ENCODE peak calls at places on chromosome 1, in four cellular contexts. B is brain microvascular endothelial cell, W is fibroblast of mammary gland, J is A549. K is an unnamed sample.

GRCh38 chr1:201252833-201253810 is 30.2 kb upstream of the PKP1 start:
- DNase-seq in B (no peak), W (no peak), J (no peak), K (no peak)

GRCh38 chr1:39833121-39833520 is 44.5 kb upstream of the BMP8B start:
- DNase-seq in B (no peak), W (peak; percentile 12), J (no peak), K (no peak)

GRCh38 chr1:236148471-236148847 is 6.1 kb downstream of the GPR137B start:
- DNase-seq in B (no peak), W (peak; percentile 45), J (no peak), K (no peak)

GRCh38 chr1:18066576-18066975 is 41.0 kb upstream of the IGSF21 start:
- DNase-seq in B (no peak), W (no peak), J (no peak), K (no peak)

GRCh38 chr1:227948493-227949260 is 945 bp upstream of the WNT9A start:
- DNase-seq in B (no peak), W (no peak), J (peak; percentile 29), K (no peak)

GRCh38 chr1:15275921-15276683 is 29.1 kb downstream of the FHAD1 start:
- DNase-seq in B (no peak), W (no peak), J (no peak), K (no peak)

GRCh38 chr1:68481041-68481440 is 15.8 kb downstream of the DEPDC1 start:
- DNase-seq in B (peak; percentile 54), W (peak; percentile 44), J (no peak), K (peak; percentile 59)

GRCh38 chr1:224377676-224378006 is 21.0 kb downstream of the CNIH4 start:
- DNase-seq in B (peak; percentile 38), W (peak; percentile 63), J (no peak), K (peak; percentile 52)

GRCh38 chr1:17016317-17016661 is 4.6 kb upstream of the ATP13A2 start:
- DNase-seq in B (peak; percentile 53), W (peak; percentile 65), J (no peak), K (peak; percentile 65)

GRCh38 chr1:104120488-104120887 is 370.8 kb downstream of the AMY1C start:
- DNase-seq in B (no peak), W (no peak), J (no peak), K (no peak)

GRCh38 chr1:234840843-234841242 is 230.9 kb upstream of the IRF2BP2 start:
- DNase-seq in B (peak; percentile 33), W (no peak), J (peak; percentile 20), K (no peak)

GRCh38 chr1:78225153-78225552 is 179.4 kb downstream of the GIPC2 start:
- DNase-seq in B (no peak), W (peak; percentile 16), J (no peak), K (no peak)

GRCh38 chr1:169595764-169596711 is 9.8 kb upstream of the F5 start:
- DNase-seq in B (peak; percentile 44), W (peak; percentile 29), J (peak; percentile 27), K (peak; percentile 22)

GRCh38 chr1:234474375-234474774 is 4.6 kb downstream of the TARBP1 start:
- DNase-seq in B (no peak), W (no peak), J (no peak), K (no peak)

GRCh38 chr1:119488216-119488615 is 18.8 kb upstream of the HSD3B1 start:
- DNase-seq in B (no peak), W (no peak), J (no peak), K (no peak)

DNA sequence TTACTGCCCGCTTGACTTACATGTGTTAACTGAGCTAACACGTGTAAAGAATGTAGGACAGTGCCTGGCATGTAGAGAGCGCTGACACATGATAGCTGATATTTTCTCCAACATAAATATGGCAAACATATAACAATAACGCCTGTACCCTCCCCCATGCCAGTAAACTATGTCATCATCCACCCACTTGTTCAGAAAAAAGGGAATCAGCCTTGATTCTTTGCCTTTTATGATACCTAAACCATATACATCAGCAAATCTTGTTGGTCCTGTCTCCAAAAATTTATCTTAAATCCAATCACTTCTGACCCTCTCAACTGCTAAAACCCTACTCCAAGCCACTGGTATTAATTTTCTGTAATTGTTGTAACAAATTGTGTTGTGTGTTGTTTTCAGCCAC is 1.1 kb upstream of the ZNF692 start:
- DNase-seq in B (no peak), W (no peak), J (no peak), K (no peak)
- H3K4me3 ChIP-seq in B (no peak overlapping the region), W (no peak overlapping the region), J (no peak overlapping the region), K (no peak overlapping the region)

DNA sequence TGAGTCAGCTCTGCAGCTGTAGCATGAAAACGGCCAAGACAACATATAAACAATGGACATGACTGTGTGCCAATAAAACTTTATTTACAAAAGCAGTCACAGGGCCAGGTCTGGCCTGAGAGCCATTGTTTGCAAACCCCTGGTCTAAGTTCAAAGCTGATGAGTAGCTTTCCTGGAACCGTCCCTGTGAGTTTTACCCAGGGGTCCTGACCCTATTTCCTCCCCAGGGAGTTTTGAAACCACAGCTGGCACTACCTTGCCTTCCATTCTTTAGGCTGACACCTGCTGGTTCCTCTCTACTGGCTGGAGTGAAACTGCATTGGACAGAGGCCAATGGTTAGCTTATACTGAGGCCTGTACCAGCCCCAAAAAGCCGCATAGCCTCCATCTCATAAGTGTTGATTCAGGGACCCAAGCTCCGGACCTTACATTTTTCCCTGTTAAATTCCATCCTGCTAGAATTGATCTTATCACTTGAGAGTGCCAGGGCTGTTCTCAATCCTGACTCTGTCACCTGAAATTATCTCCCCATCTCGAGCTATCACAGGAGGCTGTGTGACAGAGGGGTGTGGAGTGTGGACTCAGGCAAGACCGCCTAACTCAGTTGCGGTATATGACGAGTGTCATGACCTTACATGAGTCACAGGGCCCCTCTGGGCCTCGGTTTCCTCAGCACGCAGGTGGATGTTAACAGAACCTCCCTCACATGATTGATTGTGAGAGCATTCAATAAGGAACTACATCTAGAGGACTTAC is 343.6 kb downstream of the NPHP4 start:
- DNase-seq in B (no peak), W (no peak), J (no peak), K (no peak)
- H3K4me3 ChIP-seq in B (no peak overlapping the region), W (no peak overlapping the region), J (no peak overlapping the region), K (no peak overlapping the region)

GRCh38 chr1:38476111-38476783 is 383.3 kb downstream of the RRAGC start:
- DNase-seq in B (no peak), W (no peak), J (no peak), K (no peak)
- H3K4me3 ChIP-seq in B (peak overlapping the region; percentile 9), W (no peak overlapping the region), J (no peak overlapping the region), K (no peak overlapping the region)

GRCh38 chr1:153635872-153636271 is 2.0 kb downstream of the CHTOP start:
- DNase-seq in B (no peak), W (no peak), J (no peak), K (no peak)
- H3K4me3 ChIP-seq in B (no peak overlapping the region), W (peak overlapping the region; percentile 99), J (peak overlapping the region; percentile 90), K (peak overlapping the region; percentile 6)

GRCh38 chr1:173867141-173867752 is 542 bp downstream of the GAS5 start:
- DNase-seq in B (no peak), W (no peak), J (no peak), K (no peak)

GRCh38 chr1:173866462-173866861 is 1.3 kb downstream of the GAS5 start:
- DNase-seq in B (no peak), W (no peak), J (no peak), K (no peak)

GRCh38 chr1:173864179-173864867 is 3.5 kb downstream of the GAS5 start:
- DNase-seq in B (no peak), W (peak; percentile 50), J (no peak), K (no peak)

GRCh38 chr1:173863224-173864151 is 4.3 kb downstream of the GAS5 start:
- DNase-seq in B (no peak), W (no peak), J (no peak), K (no peak)

GRCh38 chr1:173865468-173866164 is 2.2 kb downstream of the GAS5 start:
- DNase-seq in B (no peak), W (no peak), J (no peak), K (no peak)
- H3K4me3 ChIP-seq in B (peak overlapping the region; percentile 95), W (peak overlapping the region; percentile 98), J (peak overlapping the region; percentile 97), K (peak overlapping the region; percentile 99)

GRCh38 chr1:113734357-113735055 is 24.8 kb downstream of the PHTF1 start:
- DNase-seq in B (no peak), W (no peak), J (no peak), K (no peak)
- H3K4me3 ChIP-seq in B (no peak overlapping the region), W (no peak overlapping the region), J (no peak overlapping the region), K (no peak overlapping the region)

DNA sequence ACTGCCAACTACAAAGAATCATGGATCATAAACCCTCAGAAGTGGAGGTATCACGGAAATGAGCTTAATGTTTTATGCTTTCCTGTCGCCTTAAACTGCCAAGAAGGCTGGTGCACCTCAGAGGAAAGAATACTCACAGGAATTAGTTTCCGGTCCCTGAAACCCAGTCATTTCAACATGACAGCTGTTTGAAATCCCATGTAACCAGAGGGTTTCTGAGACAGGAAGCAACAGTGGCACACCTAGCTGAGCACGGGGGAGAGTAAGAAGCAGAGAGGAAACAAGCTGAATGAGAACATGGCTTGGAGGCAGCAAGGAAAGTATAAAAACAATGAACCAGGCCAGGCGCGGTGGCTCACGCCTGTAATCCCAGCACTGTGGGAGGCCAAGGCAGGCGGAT is 3.9 kb downstream of the JAK1 start:
- DNase-seq in B (no peak), W (no peak), J (no peak), K (no peak)
- H3K4me3 ChIP-seq in B (no peak overlapping the region), W (no peak overlapping the region), J (no peak overlapping the region), K (no peak overlapping the region)

K was measured in retinal pigment epithelial cell.